ENCODE peak calls at places on chromosomes 6 and 20, in five cellular contexts. P is dorsolateral prefrontal cortex, M is H54, Y is HFF-Myc, E is neural crest cell. B is an unnamed sample.

GRCh38 chr6:41584205-41584604 is 38.0 kb downstream of the FOXP4 start:
- DNase-seq in M (no peak), Y (no peak), P (no peak), E (no peak), B (no peak)

GRCh38 chr6:147204060-147204785 is at the start of gene STXBP5:
- DNase-seq in P (peak), E (peak), M (no peak), Y (no peak), B (peak)

GRCh38 chr20:47785900-47786762 is 850 bp upstream of the SULF2 start:
- DNase-seq in P (peak), M (peak), E (peak), Y (no peak), B (peak)

GRCh38 chr6:93337014-93337413 is 82.3 kb downstream of the EPHA7 start:
- DNase-seq in E (no peak), P (no peak), Y (no peak), M (no peak), B (no peak)

GRCh38 chr6:116034327-116034726 is 26.4 kb downstream of the FRK start:
- DNase-seq in M (no peak), P (no peak), E (no peak), Y (no peak), B (peak)

GRCh38 chr6:43799671-43800623 is 29.9 kb downstream of the VEGFA start:
- DNase-seq in P (no peak), M (no peak), Y (no peak), E (no peak), B (no peak)

GRCh38 chr6:109308018-109308492 is 74.2 kb downstream of the CD164 start:
- DNase-seq in M (peak), E (no peak), P (no peak), Y (no peak), B (peak)

GRCh38 chr6:18795726-18796125 is 408.6 kb downstream of the RNF144B start:
- DNase-seq in E (no peak), P (no peak), Y (no peak), M (no peak), B (no peak)

GRCh38 chr6:42199106-42199981 is 4.6 kb upstream of the GUCA1B start:
- DNase-seq in E (no peak), Y (peak), M (no peak), P (no peak), B (peak)

GRCh38 chr6:160974304-160974771 is 17.2 kb upstream of the MAP3K4 start:
- DNase-seq in E (no peak), M (no peak), Y (peak), P (no peak), B (peak)

GRCh38 chr6:170110201-170111140 is 180.4 kb downstream of the DLL1 start:
- DNase-seq in Y (no peak), P (no peak), M (no peak), E (no peak), B (no peak)

GRCh38 chr6:131909408-131910218 is 41.6 kb downstream of the CCN2 start:
- DNase-seq in M (peak), Y (peak), P (peak), E (peak), B (peak)

GRCh38 chr20:41587956-41588355 is 30.2 kb downstream of the CHD6 start:
- DNase-seq in P (no peak), M (peak), E (no peak), Y (peak), B (peak)

GRCh38 chr6:112029045-112029822 is 24.7 kb upstream of the CCN6 start:
- DNase-seq in Y (no peak), P (peak), E (peak), M (no peak), B (peak)

GRCh38 chr6:53107091-53107490 is 41.5 kb downstream of the GCM1 start:
- DNase-seq in Y (no peak), M (peak), P (no peak), E (no peak), B (peak)

GRCh38 chr20:23889775-23890187 is 10.2 kb upstream of the CST5 start:
- DNase-seq in Y (peak), P (peak), M (peak), E (peak), B (peak)

GRCh38 chr6:139186242-139186641 is 51.4 kb downstream of the HECA start:
- DNase-seq in E (no peak), Y (no peak), P (no peak), M (no peak), B (no peak)

GRCh38 chr6:12060780-12061619 is 48.9 kb downstream of the HIVEP1 start:
- DNase-seq in P (peak), Y (no peak), M (peak), E (peak), B (no peak)

GRCh38 chr6:75202676-75203131 is 3.1 kb downstream of the COL12A1 start:
- DNase-seq in P (no peak), Y (no peak), E (no peak), M (no peak), B (no peak)

GRCh38 chr20:34315236-34315635 is 12.1 kb upstream of the AHCY start:
- DNase-seq in P (no peak), E (no peak), M (no peak), Y (no peak), B (no peak)

GRCh38 chr6:69294407-69294806 is 502.4 kb downstream of the LMBRD1 start:
- DNase-seq in E (no peak), Y (no peak), M (no peak), P (no peak), B (no peak)

GRCh38 chr6:88965691-88966090 is 2.3 kb upstream of the RNGTT start:
- DNase-seq in P (no peak), E (no peak), M (no peak), Y (no peak), B (no peak)

GRCh38 chr6:37965964-37966676 is 146.6 kb downstream of the ZFAND3 start:
- DNase-seq in Y (no peak), E (no peak), P (no peak), M (no peak), B (peak)

GRCh38 chr6:150881911-150882481 is 16.5 kb downstream of the MTHFD1L start:
- DNase-seq in Y (peak), M (no peak), E (peak), P (no peak), B (peak)